ENCODE peak calls at places on chromosomes 12 and 14, in seven cellular contexts. M, Q, V, R, I, S and D are unnamed samples.

GRCh38 chr12:124947561-124948398 is 33.3 kb upstream of the UBC start:
- DNase-seq in Q (no peak), V (no peak), I (no peak), R (no peak), M (peak; percentile 39), S (no peak), D (no peak)

GRCh38 chr12:108850854-108851573 is 6.4 kb downstream of the SSH1 start:
- DNase-seq in S (no peak), V (peak; percentile 96), I (no peak), M (no peak), Q (no peak), R (no peak), D (no peak)

GRCh38 chr12:48454675-48455074 is 17.7 kb upstream of the ANP32D start:
- DNase-seq in S (no peak), V (peak; percentile 21), I (no peak), M (no peak), Q (no peak), R (no peak), D (no peak)

GRCh38 chr12:27970981-27971489 is 1.5 kb downstream of the PTHLH start:
- DNase-seq in M (peak; percentile 57), Q (no peak), R (no peak), I (no peak), S (no peak), V (peak; percentile 50), D (no peak)

GRCh38 chr14:24241829-24242443 is 487 bp downstream of the TINF2 start:
- DNase-seq in R (peak; percentile 88), V (peak; percentile 91), M (peak; percentile 99), Q (peak; percentile 76), I (peak; percentile 91), S (peak; percentile 89), D (peak; percentile 99)

GRCh38 chr12:76303365-76303764 is 44.9 kb downstream of the BBS10 start:
- DNase-seq in R (no peak), V (no peak), Q (no peak), S (no peak), M (no peak), I (no peak), D (no peak)

GRCh38 chr14:91140672-91141071 is 26.8 kb downstream of the DGLUCY start:
- DNase-seq in I (no peak), S (no peak), R (no peak), M (no peak), V (peak; percentile 56), Q (no peak), D (no peak)

GRCh38 chr12:43132291-43132690 is 419.7 kb downstream of the ADAMTS20 start:
- DNase-seq in I (no peak), Q (no peak), V (no peak), S (no peak), M (no peak), R (no peak), D (no peak)

GRCh38 chr12:12721251-12721689 is 4.1 kb downstream of the CDKN1B start:
- DNase-seq in S (no peak), V (peak; percentile 35), Q (no peak), R (no peak), I (no peak), M (no peak), D (peak; percentile 66)

GRCh38 chr12:121799842-121800693 is 3.7 kb upstream of the SETD1B start:
- DNase-seq in I (peak; percentile 90), V (peak; percentile 91), Q (no peak), M (peak; percentile 84), R (peak; percentile 70), S (peak; percentile 75), D (peak; percentile 79)

GRCh38 chr14:95508377-95508776 is 8.1 kb downstream of the SYNE3 start:
- DNase-seq in M (no peak), S (no peak), I (no peak), Q (no peak), R (no peak), V (no peak), D (no peak)

GRCh38 chr14:26872930-26873470 is 275.2 kb upstream of the NOVA1 start:
- DNase-seq in S (no peak), Q (no peak), I (no peak), V (no peak), M (peak; percentile 61), R (no peak), D (no peak)

GRCh38 chr12:50597200-50598195 is 92.7 kb downstream of the DIP2B start:
- DNase-seq in Q (no peak), M (no peak), R (peak; percentile 37), V (peak; percentile 96), I (no peak), S (peak; percentile 43), D (no peak)

GRCh38 chr14:21268612-21269251 is 510 bp downstream of the HNRNPC start:
- DNase-seq in Q (no peak), M (no peak), S (peak; percentile 30), I (no peak), R (no peak), V (peak; percentile 76), D (peak; percentile 25)

GRCh38 chr14:67820428-67820881 is 876 bp downstream of the RAD51B start:
- DNase-seq in S (no peak), V (peak; percentile 30), Q (no peak), I (no peak), R (no peak), M (no peak), D (no peak)

GRCh38 chr12:116594325-116595038 is 35.3 kb downstream of the MAP1LC3B2 start:
- DNase-seq in Q (no peak), S (peak; percentile 2), I (no peak), M (no peak), R (no peak), V (no peak), D (no peak)

GRCh38 chr12:110067531-110067930 is 19.2 kb upstream of the C12orf76 start:
- DNase-seq in Q (no peak), I (no peak), V (no peak), M (no peak), S (no peak), R (no peak), D (no peak)

GRCh38 chr14:56002876-56003625 is 115.2 kb upstream of the PELI2 start:
- DNase-seq in I (no peak), S (no peak), R (no peak), M (no peak), Q (no peak), V (no peak), D (peak; percentile 4)

GRCh38 chr14:33682746-33683145 is 268.1 kb downstream of the EGLN3 start:
- DNase-seq in I (no peak), M (no peak), S (no peak), Q (no peak), V (peak; percentile 35), R (no peak), D (no peak)

GRCh38 chr12:116533343-116534248 is 25.6 kb upstream of the MAP1LC3B2 start:
- DNase-seq in I (no peak), R (peak; percentile 61), V (peak; percentile 63), S (peak; percentile 70), M (peak; percentile 80), Q (peak; percentile 70), D (peak; percentile 64)

GRCh38 chr14:39175445-39176262 is 600 bp downstream of the PNN start:
- DNase-seq in S (no peak), V (peak; percentile 51), R (peak; percentile 24), Q (peak; percentile 49), I (peak; percentile 56), M (peak; percentile 93), D (no peak)

GRCh38 chr12:79692860-79693605 is 2.3 kb upstream of the PAWR start:
- DNase-seq in I (no peak), M (no peak), S (no peak), V (no peak), Q (no peak), R (no peak), D (no peak)

GRCh38 chr14:103528512-103529382 is at the start of gene TRMT61A:
- DNase-seq in I (peak; percentile 90), R (peak; percentile 57), M (peak; percentile 85), Q (peak; percentile 74), S (peak; percentile 74), V (peak; percentile 70), D (peak; percentile 75)

GRCh38 chr12:95100264-95101190 is 27.1 kb upstream of the NR2C1 start:
- DNase-seq in R (no peak), S (no peak), Q (no peak), V (no peak), M (no peak), I (no peak), D (no peak)

GRCh38 chr12:126708492-126708896 is 1558.5 kb upstream of the TMEM132C start:
- DNase-seq in V (no peak), Q (no peak), M (no peak), R (no peak), I (no peak), S (no peak), D (no peak)

GRCh38 chr12:102959391-102959790 is 1.9 kb downstream of the ASCL1 start:
- DNase-seq in V (no peak), Q (no peak), M (peak; percentile 44), S (no peak), I (no peak), R (no peak), D (no peak)